ENCODE peak calls at places on chromosomes 12 and 14, in four cellular contexts. R, I, Y and O are unnamed samples.

GRCh38 chr14:69321601-69322330 is 61.8 kb downstream of the GALNT16 start:
- DNase-seq in R (no peak), I (no peak), Y (no peak), O (no peak)

GRCh38 chr14:102727336-102728095 is 49.7 kb upstream of the TRAF3 start:
- DNase-seq in R (no peak), I (no peak), Y (no peak), O (no peak)

GRCh38 chr12:70338531-70338930 is 27.6 kb upstream of the KCNMB4 start:
- DNase-seq in R (no peak), I (no peak), Y (no peak), O (no peak)

GRCh38 chr12:30988086-30988485 is 61.5 kb downstream of the TSPAN11 start:
- DNase-seq in R (no peak), I (no peak), Y (no peak), O (no peak)

GRCh38 chr12:20415013-20415412 is 46.7 kb downstream of the PDE3A start:
- DNase-seq in R (no peak), I (no peak), Y (no peak), O (no peak)

GRCh38 chr14:21089271-21089670 is 9.2 kb downstream of the ZNF219 start:
- DNase-seq in R (no peak), I (no peak), Y (no peak), O (no peak)

GRCh38 chr14:102870994-102871831 is 51.2 kb upstream of the AMN start:
- DNase-seq in R (no peak), I (no peak), Y (no peak), O (no peak)

GRCh38 chr12:82359115-82359478 is 768 bp downstream of the METTL25 start:
- DNase-seq in R (no peak), I (no peak), Y (peak), O (no peak)

GRCh38 chr12:47207005-47207717 is 127.4 kb upstream of the AMIGO2 start:
- DNase-seq in R (peak), I (no peak), Y (peak), O (no peak)

GRCh38 chr12:104689630-104690029 is 232.9 kb downstream of the CHST11 start:
- DNase-seq in R (no peak), I (no peak), Y (no peak), O (no peak)

GRCh38 chr12:106924458-106924857 is 31.2 kb upstream of the TMEM263 start:
- DNase-seq in R (no peak), I (no peak), Y (no peak), O (no peak)

GRCh38 chr14:101334656-101335055 is 226.6 kb upstream of the DIO3 start:
- DNase-seq in R (no peak), I (peak), Y (no peak), O (no peak)

GRCh38 chr12:56315626-56316473 is at the start of gene CNPY2:
- DNase-seq in R (peak), I (peak), Y (peak), O (peak)

GRCh38 chr12:92055877-92056276 is 89.8 kb downstream of the BTG1 start:
- DNase-seq in R (no peak), I (no peak), Y (no peak), O (no peak)

GRCh38 chr14:55502746-55503284 is 62.4 kb upstream of the TBPL2 start:
- DNase-seq in R (no peak), I (no peak), Y (no peak), O (no peak)

GRCh38 chr14:24256960-24257359 is 6.0 kb downstream of the TGM1 start:
- DNase-seq in R (no peak), I (no peak), Y (no peak), O (no peak)

GRCh38 chr12:114685869-114686268 is 1.9 kb upstream of the TBX3 start:
- DNase-seq in R (no peak), I (no peak), Y (no peak), O (no peak)

GRCh38 chr12:120700863-120701262 is 9.4 kb upstream of the UNC119B start:
- DNase-seq in R (no peak), I (no peak), Y (no peak), O (no peak)

GRCh38 chr14:63642229-63642611 is 549 bp upstream of the WDR89 start:
- DNase-seq in R (peak), I (peak), Y (peak), O (peak)

GRCh38 chr12:40834321-40834720 is 142.1 kb downstream of the CNTN1 start:
- DNase-seq in R (no peak), I (no peak), Y (no peak), O (no peak)

GRCh38 chr14:102209224-102209966 is 69.7 kb downstream of the WDR20 start:
- DNase-seq in R (no peak), I (peak), Y (peak), O (peak)

GRCh38 chr14:35331605-35332516 is 39.7 kb downstream of the PSMA6 start:
- DNase-seq in R (no peak), I (peak), Y (peak), O (no peak)
- TF ChIP-seq ESRRA in R (peak), I (peak), Y (peak), O (no peak)

GRCh38 chr14:97930191-97930590 is 1133.0 kb downstream of the VRK1 start:
- DNase-seq in R (no peak), I (no peak), Y (no peak), O (no peak)

GRCh38 chr14:97931273-97931672 is 1134.1 kb downstream of the VRK1 start:
- DNase-seq in R (no peak), I (no peak), Y (no peak), O (no peak)
- H3K27ac ChIP-seq in R (no peak), I (no peak), Y (no peak), O (no peak)

GRCh38 chr14:90562652-90563051 is 165.8 kb downstream of the CALM1 start:
- DNase-seq in R (no peak), I (no peak), Y (no peak), O (no peak)
- TF ChIP-seq ESRRA in R (no peak), I (no peak), Y (no peak), O (no peak)

DNA sequence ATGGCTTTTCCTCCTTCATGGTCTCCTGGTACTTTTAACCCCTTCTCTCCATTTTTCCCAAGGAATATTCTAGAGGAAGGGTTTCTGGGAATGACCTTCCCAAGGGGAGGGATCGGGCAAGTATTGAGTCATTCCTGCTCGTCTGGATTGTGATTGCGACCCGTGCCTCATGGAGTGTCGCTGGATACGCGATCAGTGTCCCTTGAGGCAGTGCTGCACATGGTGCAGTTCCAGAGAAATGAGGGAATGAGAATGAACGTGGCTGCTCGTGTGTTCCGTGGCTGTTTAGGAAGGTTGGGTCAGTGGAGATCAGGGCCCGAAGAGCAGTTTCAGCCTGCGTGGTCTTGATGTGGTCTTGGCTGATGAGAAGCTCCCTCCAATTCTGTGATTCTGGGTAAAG is 234.4 kb downstream of the CACNA1C start:
- DNase-seq in R (no peak), I (no peak), Y (no peak), O (no peak)
- H3K27ac ChIP-seq in R (no peak), I (no peak), Y (no peak), O (no peak)

GRCh38 chr14:99321955-99322730 is 50.1 kb upstream of the BCL11B start:
- DNase-seq in R (no peak), I (no peak), Y (no peak), O (no peak)

GRCh38 chr14:99320105-99320572 is 48.1 kb upstream of the BCL11B start:
- DNase-seq in R (peak), I (peak), Y (peak), O (peak)

GRCh38 chr14:99318959-99319295 is 46.9 kb upstream of the BCL11B start:
- DNase-seq in R (no peak), I (no peak), Y (no peak), O (no peak)

GRCh38 chr14:99321236-99321925 is 49.4 kb upstream of the BCL11B start:
- DNase-seq in R (no peak), I (no peak), Y (no peak), O (no peak)

GRCh38 chr14:99320621-99321235 is 48.7 kb upstream of the BCL11B start:
- DNase-seq in R (no peak), I (no peak), Y (no peak), O (no peak)
- TF ChIP-seq ESRRA in R (no peak), I (no peak), Y (no peak), O (no peak)

GRCh38 chr14:95525999-95526398 is 8.9 kb upstream of the GLRX5 start:
- DNase-seq in R (no peak), I (no peak), Y (no peak), O (no peak)

GRCh38 chr14:95524706-95525512 is 8.5 kb upstream of the SYNE3 start:
- DNase-seq in R (no peak), I (peak), Y (no peak), O (no peak)

GRCh38 chr14:95527392-95528002 is 7.4 kb upstream of the GLRX5 start:
- DNase-seq in R (no peak), I (peak), Y (peak), O (no peak)

GRCh38 chr14:95529242-95529641 is 5.6 kb upstream of the GLRX5 start:
- DNase-seq in R (no peak), I (no peak), Y (no peak), O (no peak)

GRCh38 chr14:95526483-95527391 is 8.1 kb upstream of the GLRX5 start:
- DNase-seq in R (no peak), I (peak), Y (peak), O (no peak)
- H3K27ac ChIP-seq in R (no peak), I (peak), Y (peak), O (no peak)

DNA sequence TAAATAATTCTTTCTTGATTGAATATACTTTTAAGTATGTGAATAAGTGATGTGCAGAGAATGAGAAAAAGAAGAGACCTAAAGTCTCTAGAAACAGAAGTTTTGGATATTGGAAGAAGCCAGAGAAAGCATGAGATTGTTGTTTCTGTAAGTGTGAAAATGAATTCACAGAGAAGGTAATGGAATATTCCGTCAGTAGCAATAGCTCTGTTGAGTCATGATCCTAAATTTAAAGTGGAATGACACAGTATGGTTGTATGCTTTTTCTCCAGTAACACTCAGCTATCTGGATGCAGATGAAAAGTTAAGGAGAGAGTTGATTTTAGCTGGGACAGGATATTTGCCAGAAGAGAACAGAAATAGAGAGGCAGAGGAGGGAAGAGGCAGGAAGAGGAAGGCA is 1166.3 kb downstream of the GALC start:
- DNase-seq in R (no peak), I (no peak), Y (no peak), O (no peak)
- TF ChIP-seq ESRRA in R (no peak), I (no peak), Y (no peak), O (no peak)

DNA sequence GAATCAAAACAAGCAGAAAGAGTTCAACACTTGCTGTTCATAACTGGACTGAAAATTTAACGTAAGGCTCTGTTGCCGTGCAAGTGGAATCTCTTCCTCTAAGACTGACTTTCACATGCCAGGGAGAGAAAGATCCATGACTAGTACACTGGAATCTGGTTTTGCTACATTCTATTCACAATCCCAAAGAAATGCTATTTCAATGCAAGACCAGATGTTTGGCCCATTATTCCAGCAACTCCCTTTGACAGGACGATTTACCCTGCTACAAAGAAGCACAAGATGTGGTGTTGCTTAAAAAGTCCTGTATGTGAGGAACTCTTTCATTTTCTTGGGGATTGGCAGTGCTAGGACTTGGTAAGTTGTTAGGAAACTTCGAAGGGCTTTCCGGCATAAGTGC is 17.4 kb downstream of the RFC5 start:
- DNase-seq in R (no peak), I (no peak), Y (no peak), O (no peak)
- H3K27ac ChIP-seq in R (peak), I (no peak), Y (no peak), O (no peak)